ENCODE peak calls at places on chromosomes 3 and 15, in eight cellular contexts. K is PC-3, L is hepatocyte, T is HCT116, J is OCI-LY7, G is GM23338, R is GM23248, B is SK-N-SH. N is an unnamed sample.

GRCh38 chr15:80068578-80068977 is 9.1 kb downstream of the ZFAND6 start:
- DNase-seq in B (no peak), L (no peak), R (peak; percentile 91), K (no peak), G (no peak), J (no peak), T (no peak), N (no peak)

GRCh38 chr3:14440531-14441239 is 38.3 kb downstream of the SLC6A6 start:
- DNase-seq in J (no peak), K (peak; percentile 21), R (no peak), B (peak; percentile 88), G (peak; percentile 77), L (peak; percentile 70), T (no peak), N (peak; percentile 92)

GRCh38 chr15:92861742-92862141 is 38.4 kb upstream of the CHD2 start:
- DNase-seq in G (no peak), K (no peak), T (no peak), J (no peak), B (no peak), R (no peak), L (no peak), N (no peak)

GRCh38 chr3:14880486-14881179 is 61.9 kb downstream of the FGD5 start:
- DNase-seq in J (peak; percentile 48), L (no peak), G (no peak), K (no peak), R (no peak), B (no peak), T (no peak), N (no peak)

GRCh38 chr3:157029365-157029790 is 130.6 kb downstream of the CCNL1 start:
- DNase-seq in J (no peak), T (no peak), K (no peak), R (no peak), L (no peak), B (no peak), G (no peak), N (no peak)

GRCh38 chr15:40762919-40763800 is 708 bp upstream of the GCHFR start:
- DNase-seq in B (peak; percentile 83), G (peak; percentile 73), T (no peak), J (no peak), R (peak; percentile 56), L (peak; percentile 74), K (peak; percentile 75), N (peak; percentile 49)

GRCh38 chr3:21421096-21421495 is 329.9 kb downstream of the ZNF385D start:
- DNase-seq in K (no peak), B (no peak), T (no peak), L (no peak), R (no peak), G (peak; percentile 20), J (no peak), N (peak; percentile 10)

GRCh38 chr15:83582386-83582785 is 71.5 kb upstream of the ADAMTSL3 start:
- DNase-seq in L (no peak), T (no peak), R (no peak), B (no peak), G (no peak), K (no peak), J (no peak), N (no peak)

GRCh38 chr3:28287046-28287445 is 45.6 kb downstream of the CMC1 start:
- DNase-seq in G (no peak), J (no peak), L (no peak), K (no peak), B (no peak), R (no peak), T (no peak), N (no peak)

GRCh38 chr3:106814231-106814630 is 563.0 kb upstream of the CCDC54 start:
- DNase-seq in K (no peak), J (no peak), R (peak; percentile 15), G (no peak), B (peak; percentile 47), L (no peak), T (no peak), N (no peak)

GRCh38 chr3:39962566-39962965 is 153.2 kb downstream of the MYRIP start:
- DNase-seq in K (no peak), R (peak; percentile 66), G (no peak), L (no peak), B (no peak), T (no peak), J (no peak), N (peak; percentile 9)

GRCh38 chr3:35946857-35947514 is 307.7 kb downstream of the ARPP21 start:
- DNase-seq in G (no peak), R (no peak), J (no peak), B (no peak), L (peak; percentile 29), K (no peak), T (no peak), N (no peak)

GRCh38 chr3:48507256-48508061 is 3.5 kb upstream of the SHISA5 start:
- DNase-seq in L (peak; percentile 84), G (peak; percentile 92), J (peak; percentile 78), R (peak; percentile 69), K (peak; percentile 98), B (peak; percentile 86), T (peak; percentile 87), N (peak; percentile 85)

GRCh38 chr15:68017221-68017620 is 36.9 kb upstream of the PIAS1 start:
- DNase-seq in J (no peak), L (peak; percentile 60), B (no peak), R (no peak), K (peak; percentile 21), G (no peak), T (no peak), N (no peak)

GRCh38 chr3:12444582-12445468 is 39.5 kb upstream of the TSEN2 start:
- DNase-seq in B (peak; percentile 82), T (peak; percentile 88), R (no peak), L (peak; percentile 84), K (peak; percentile 99), J (no peak), G (peak; percentile 40), N (peak; percentile 50)

DNA sequence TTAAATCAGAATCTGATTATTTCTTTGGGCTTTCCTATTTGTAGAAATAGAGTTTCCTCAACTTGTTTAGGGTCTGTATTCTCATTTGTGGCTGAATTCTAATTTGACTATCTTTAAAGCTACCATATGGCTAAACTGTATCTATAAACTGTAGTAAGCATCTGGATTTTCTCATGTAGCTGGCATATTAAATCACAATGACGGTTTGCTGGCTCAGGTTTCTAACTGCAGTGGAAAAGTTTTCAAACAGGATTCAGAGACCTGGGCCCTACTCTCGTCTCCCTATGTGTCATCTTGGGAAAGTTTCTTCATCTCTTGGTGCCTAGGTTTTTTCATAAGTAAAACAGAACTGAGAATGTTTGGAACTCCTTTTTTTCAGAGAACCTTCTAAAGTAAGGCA is 68.3 kb downstream of the GALK2 start:
- DNase-seq in G (no peak), B (peak; percentile 44), R (peak; percentile 78), T (no peak), J (no peak), L (peak; percentile 60), K (no peak), N (no peak)
- TF ChIP-seq EZH2phosphoT487 in G (no peak), B (no peak), R (no peak), T (no peak), J (no peak), L (no peak), K (no peak), N (no peak)

GRCh38 chr3:25486932-25487331 is 58.9 kb downstream of the RARB start:
- DNase-seq in K (no peak), R (no peak), J (no peak), B (no peak), L (no peak), T (no peak), G (no peak), N (no peak)

GRCh38 chr3:25483456-25483855 is 55.4 kb downstream of the RARB start:
- DNase-seq in R (no peak), G (no peak), T (no peak), J (no peak), B (peak; percentile 31), L (no peak), K (no peak), N (no peak)

GRCh38 chr3:25489858-25490591 is 62.0 kb downstream of the RARB start:
- DNase-seq in K (no peak), T (no peak), G (no peak), R (no peak), J (no peak), L (no peak), B (no peak), N (no peak)

GRCh38 chr3:25481402-25481801 is 53.3 kb downstream of the RARB start:
- DNase-seq in G (no peak), B (no peak), R (no peak), J (no peak), K (no peak), L (no peak), T (no peak), N (no peak)

DNA sequence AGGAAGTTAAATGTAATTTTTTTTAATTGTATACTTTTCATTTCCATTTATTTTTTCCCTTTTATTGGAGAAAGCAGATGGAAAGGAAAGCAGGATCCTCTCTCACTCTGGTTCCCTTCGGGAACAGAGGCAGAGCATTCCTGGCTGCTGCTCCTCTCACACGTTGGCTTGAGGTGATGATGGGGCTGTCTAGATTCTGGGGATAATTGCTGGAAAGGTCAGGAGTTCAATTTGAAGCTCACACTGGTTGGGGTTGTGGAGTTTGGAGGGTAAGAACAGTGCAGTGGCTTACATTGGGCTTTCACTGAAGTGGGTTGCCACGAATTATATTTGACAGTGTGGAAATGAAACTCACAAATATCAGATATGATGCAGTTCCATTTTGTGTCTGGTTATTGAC is 57.6 kb downstream of the RARB start:
- DNase-seq in R (no peak), B (peak; percentile 23), K (no peak), J (no peak), L (no peak), T (no peak), G (no peak), N (no peak)
- TF ChIP-seq EZH2phosphoT487 in R (no peak), B (no peak), K (no peak), J (no peak), L (no peak), T (no peak), G (no peak), N (no peak)

DNA sequence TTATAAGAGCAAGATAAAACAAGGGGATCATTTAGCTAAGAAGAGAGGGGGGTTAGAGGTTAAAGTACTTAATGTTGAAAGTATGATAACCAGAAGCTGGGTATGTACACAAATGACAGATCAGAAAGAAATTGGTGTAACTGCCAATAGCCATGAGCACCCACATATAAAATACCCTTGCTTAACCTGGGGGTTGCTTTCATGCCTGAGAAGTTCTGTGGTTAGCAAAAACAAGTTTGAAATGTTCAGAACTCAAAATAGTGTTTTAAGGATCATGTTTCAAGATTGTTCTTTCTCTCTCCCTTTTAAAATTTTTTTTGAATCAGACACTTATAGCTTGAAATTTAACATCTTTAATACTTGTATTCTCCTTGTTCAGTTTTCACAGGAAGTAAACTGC is 321.4 kb upstream of the GBE1 start:
- DNase-seq in K (peak; percentile 35), T (no peak), R (peak; percentile 7), G (no peak), L (no peak), B (no peak), J (no peak), N (no peak)
- TF ChIP-seq EZH2phosphoT487 in K (no peak), T (no peak), R (no peak), G (no peak), L (no peak), B (no peak), J (no peak), N (no peak)

DNA sequence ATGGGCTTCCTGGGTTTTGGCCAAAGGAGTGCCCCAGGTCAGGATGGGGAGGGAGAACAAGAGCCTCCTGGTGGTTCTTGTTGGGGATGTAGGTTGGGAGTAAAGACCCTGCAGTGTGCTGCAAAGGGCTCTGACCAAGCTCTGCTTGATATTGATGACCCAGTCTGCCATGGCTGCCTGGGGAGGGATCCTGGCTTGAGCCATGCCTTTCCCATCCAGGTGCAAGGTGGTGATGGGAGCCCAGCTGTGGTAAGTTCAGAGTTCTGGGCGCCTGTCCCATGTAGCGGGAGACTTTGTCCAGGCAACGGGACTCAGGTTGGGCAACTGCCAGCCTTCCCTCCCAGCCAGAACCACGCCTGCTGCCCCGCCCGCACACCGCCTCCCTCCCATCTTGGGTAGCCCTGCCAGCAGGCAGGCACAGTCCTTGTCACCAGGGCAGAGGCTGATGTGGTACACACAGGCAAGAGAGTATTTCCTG is 2.6 kb downstream of the GNAI2 start:
- DNase-seq in B (no peak), T (no peak), G (no peak), J (no peak), L (peak; percentile 50), K (peak; percentile 81), R (peak; percentile 81), N (no peak)
- TF ChIP-seq EZH2phosphoT487 in B (no peak), T (no peak), G (no peak), J (no peak), L (no peak), K (no peak), R (no peak), N (no peak)